ENCODE peak calls at places on chromosomes 12 and 14, in five cellular contexts. T is foreskin keratinocyte; P is gastrocnemius medialis; R is heart right ventricle; D is activated CD8-positive, alpha-beta T cell treated with anti-CD3 and anti-CD28 coated beads for 36 hours. N is an unnamed sample.

GRCh38 chr12:52681551-52682380 is 1.6 kb upstream of the KRT1 start:
- ATAC-seq in P (no peak), R (no peak), T (no peak), D (peak; percentile 71), N (no peak)

GRCh38 chr14:72104011-72104613 is 171.9 kb downstream of the RGS6 start:
- ATAC-seq in T (no peak), R (no peak), P (no peak), D (no peak), N (no peak)

GRCh38 chr12:51329742-51330141 is 5.8 kb upstream of the BIN2 start:
- ATAC-seq in T (no peak), D (no peak), P (no peak), R (no peak), N (no peak)

GRCh38 chr14:104292084-104292970 is 153.9 kb downstream of the KIF26A start:
- ATAC-seq in T (no peak), R (no peak), D (no peak), P (no peak), N (no peak)

GRCh38 chr12:116620801-116621593 is 61.8 kb downstream of the MAP1LC3B2 start:
- ATAC-seq in P (no peak), R (peak; percentile 24), T (no peak), D (no peak), N (no peak)

GRCh38 chr14:59028476-59029202 is 159.8 kb upstream of the DAAM1 start:
- ATAC-seq in T (peak; percentile 95), P (no peak), R (peak; percentile 68), D (peak; percentile 88), N (peak; percentile 77)

GRCh38 chr12:104910196-104910840 is 47.8 kb downstream of the SLC41A2 start:
- ATAC-seq in D (no peak), R (no peak), T (peak; percentile 66), P (no peak), N (peak; percentile 82)

GRCh38 chr14:96038920-96039632 is at the start of gene C14orf132:
- ATAC-seq in P (peak; percentile 78), D (peak; percentile 87), R (peak; percentile 88), T (peak; percentile 67), N (peak; percentile 83)

GRCh38 chr12:8065991-8066594 is at the start of gene C3AR1:
- ATAC-seq in R (peak; percentile 80), D (peak; percentile 99), P (peak; percentile 36), T (peak; percentile 96), N (peak; percentile 50)

GRCh38 chr14:33934043-33934750 is 16.7 kb downstream of the EGLN3 start:
- ATAC-seq in D (no peak), R (no peak), P (no peak), T (no peak), N (no peak)

GRCh38 chr14:90641111-90642010 is 174.9 kb downstream of the TTC7B start:
- ATAC-seq in P (no peak), R (peak; percentile 58), D (no peak), T (no peak), N (no peak)

DNA sequence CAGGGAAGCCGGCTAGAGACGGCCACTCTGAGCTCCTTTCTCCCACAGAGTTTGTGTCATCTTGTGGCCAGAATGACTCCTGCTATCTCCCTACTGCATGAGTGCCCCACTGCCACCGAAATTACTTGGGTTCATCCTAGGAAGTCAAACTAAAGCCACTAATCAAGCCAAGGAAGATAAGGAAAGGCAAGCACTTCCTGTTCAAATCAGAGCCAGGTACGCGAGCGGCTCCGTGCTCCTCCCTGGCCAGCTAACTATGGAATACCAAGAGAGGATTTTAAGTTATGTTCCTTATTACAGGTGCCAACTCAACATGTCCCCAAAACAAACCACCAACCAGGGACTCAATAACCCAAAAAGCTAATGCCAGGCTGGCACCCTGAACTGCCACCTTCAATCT is 15.9 kb upstream of the RAB35 start:
- ATAC-seq in T (no peak), R (no peak), P (no peak), D (no peak), N (no peak)
- TF ChIP-seq CTCF in T (no peak), R (no peak), P (no peak), D (no peak), N (no peak)

DNA sequence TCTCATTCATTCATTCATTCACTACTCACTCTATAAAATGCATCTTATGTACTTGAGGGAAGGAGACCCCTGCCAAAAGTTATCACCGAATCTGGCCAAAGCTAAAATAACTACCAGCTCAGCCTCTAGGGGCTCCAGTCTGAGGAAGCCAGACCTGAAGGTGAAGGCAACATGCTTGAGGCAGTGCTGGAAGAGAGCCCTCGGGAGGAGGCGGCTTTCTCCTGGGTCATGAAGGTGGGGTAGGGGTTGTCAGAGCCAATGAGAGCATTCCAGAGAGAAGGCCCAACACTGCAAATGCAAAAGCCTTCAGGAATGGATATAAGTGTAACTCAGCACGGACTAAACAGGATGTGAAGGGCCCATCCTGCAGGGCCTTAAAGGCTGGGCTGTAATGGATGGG is 62.4 kb downstream of the GSC start:
- ATAC-seq in R (no peak), P (no peak), D (no peak), T (no peak), N (no peak)
- TF ChIP-seq CTCF in R (no peak), P (no peak), D (no peak), T (no peak), N (no peak)

GRCh38 chr14:64337901-64338615 is 43.9 kb upstream of the ESR2 start:
- ATAC-seq in P (peak; percentile 41), T (peak; percentile 85), R (peak; percentile 74), D (peak; percentile 78), N (peak; percentile 77)
- TF ChIP-seq CTCF in P (no peak), T (peak; percentile 49), R (no peak), D (no peak), N (no peak)

DNA sequence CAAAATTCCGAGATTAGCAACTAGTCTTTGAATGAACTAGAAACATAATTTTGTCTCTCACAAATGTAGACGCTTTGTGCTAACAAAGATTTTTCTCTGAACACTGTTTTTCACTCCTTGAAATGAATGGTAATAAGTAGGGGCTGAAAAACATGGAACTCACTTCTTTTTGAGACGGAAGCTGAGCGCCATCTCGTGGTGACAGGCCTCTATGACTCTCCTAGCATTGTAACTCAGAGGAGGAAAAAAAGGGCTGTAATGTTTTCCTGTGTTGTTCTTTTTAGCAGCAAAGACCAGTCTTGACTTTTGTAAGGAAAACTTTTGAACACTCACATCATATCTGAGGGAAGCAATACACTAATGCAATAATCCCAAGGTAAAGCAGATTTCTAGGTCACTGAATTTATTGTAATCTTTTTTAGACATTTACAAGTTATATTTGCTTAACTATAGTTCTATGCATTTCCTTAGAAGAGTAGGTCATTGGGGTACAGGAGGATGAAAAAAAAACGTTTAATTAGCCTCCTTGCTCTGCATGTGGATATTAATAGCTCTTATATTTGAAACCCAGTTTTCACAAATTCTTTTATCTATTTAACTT is 157.3 kb upstream of the FOXG1 start:
- ATAC-seq in P (no peak), D (no peak), T (peak; percentile 71), R (no peak), N (no peak)
- TF ChIP-seq CTCF in P (peak; percentile 27), D (peak; percentile 64), T (peak; percentile 92), R (no peak), N (peak; percentile 46)

DNA sequence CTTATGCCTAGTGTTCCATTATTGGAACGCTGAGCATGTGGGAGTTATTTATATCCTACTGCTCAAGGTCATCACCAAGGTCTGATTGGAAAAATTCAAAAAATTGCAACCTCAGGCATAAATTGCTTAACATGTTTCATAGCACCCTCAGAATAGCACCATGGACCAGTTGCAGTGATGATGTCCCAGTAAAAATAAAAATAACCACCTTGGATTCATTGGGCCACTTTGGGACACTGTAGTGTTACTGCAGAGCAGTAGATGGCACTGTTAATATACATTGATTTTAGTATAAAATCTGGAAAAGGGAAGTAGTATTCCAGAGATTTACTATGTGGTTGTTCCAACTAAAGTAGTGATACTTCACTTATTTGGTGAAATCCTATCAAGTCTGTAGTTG is 31.0 kb upstream of the PTCSC3 start:
- ATAC-seq in R (no peak), P (no peak), D (no peak), T (no peak), N (no peak)
- TF ChIP-seq CTCF in R (no peak), P (no peak), D (peak; percentile 19), T (peak; percentile 58), N (no peak)

GRCh38 chr12:54934419-54934818 is 50.1 kb downstream of the TESPA1 start:
- ATAC-seq in T (no peak), R (no peak), D (no peak), P (no peak), N (no peak)

GRCh38 chr12:54933381-54933780 is 51.2 kb downstream of the TESPA1 start:
- ATAC-seq in D (peak; percentile 70), R (no peak), T (peak; percentile 57), P (no peak), N (no peak)

GRCh38 chr12:54937376-54937775 is 47.2 kb downstream of the TESPA1 start:
- ATAC-seq in T (no peak), P (no peak), R (no peak), D (no peak), N (no peak)

GRCh38 chr12:54936736-54937135 is 47.8 kb downstream of the TESPA1 start:
- ATAC-seq in P (no peak), R (no peak), T (peak; percentile 32), D (no peak), N (no peak)

GRCh38 chr12:54935235-54935951 is 49.2 kb downstream of the TESPA1 start:
- ATAC-seq in R (no peak), P (peak; percentile 60), D (peak; percentile 85), T (peak; percentile 91), N (no peak)
- TF ChIP-seq CTCF in R (no peak), P (no peak), D (no peak), T (peak; percentile 60), N (no peak)

GRCh38 chr12:56935752-56936151 is 1.5 kb upstream of the SDR9C7 start:
- ATAC-seq in D (no peak), P (no peak), T (no peak), R (no peak), N (no peak)
- TF ChIP-seq CTCF in D (no peak), P (no peak), T (no peak), R (no peak), N (no peak)

N was measured in gastroesophageal sphincter.